ENCODE peak calls at places on chromosomes 16 and 17, in five cellular contexts. Y is uterus, U is prostate gland, R is breast epithelium, H is transverse colon. E is an unnamed sample. For H3K4me1, the result is how much of the 10 kb centered on the place peaks cover.

GRCh38 chr16:12320298-12320706 is 343.8 kb downstream of the SNX29 start:
- DNase-seq in U (no peak), Y (no peak), H (no peak), R (no peak), E (no peak)

GRCh38 chr17:39045948-39046679 is 78.9 kb upstream of the FBXO47 start:
- DNase-seq in H (no peak), U (no peak), Y (no peak), R (no peak), E (no peak)

GRCh38 chr17:17151962-17152361 is 54.2 kb downstream of the PLD6 start:
- DNase-seq in U (peak), R (peak), H (peak), Y (peak), E (no peak)

GRCh38 chr17:7479389-7480192 is at the start of gene ZBTB4:
- DNase-seq in H (peak), U (peak), R (no peak), Y (peak), E (no peak)

GRCh38 chr16:6913535-6913934 is 419.1 kb upstream of the RBFOX1 start:
- DNase-seq in H (no peak), U (no peak), Y (no peak), R (no peak), E (no peak)

GRCh38 chr17:2593846-2594656 is 597 bp downstream of the PAFAH1B1 start:
- DNase-seq in H (peak), R (peak), U (peak), Y (peak), E (peak)

GRCh38 chr16:86575754-86576557 is 2.4 kb upstream of the FOXL1 start:
- DNase-seq in R (no peak), H (peak), U (no peak), Y (peak), E (no peak)

GRCh38 chr16:35605921-35606320 is 2146.5 kb downstream of the TP53TG3F start:
- DNase-seq in U (no peak), Y (no peak), H (no peak), R (no peak), E (no peak)

GRCh38 chr16:3889059-3889458 is 8.5 kb upstream of the CREBBP start:
- DNase-seq in H (no peak), U (no peak), Y (no peak), R (no peak), E (no peak)

GRCh38 chr17:78377858-78378224 is 608 bp upstream of the PGS1 start:
- DNase-seq in U (no peak), H (no peak), Y (no peak), R (no peak), E (no peak)

GRCh38 chr17:48055531-48056245 is 7.5 kb downstream of the NFE2L1 start:
- DNase-seq in U (no peak), Y (no peak), R (no peak), H (no peak), E (no peak)

GRCh38 chr16:7423436-7423941 is 90.8 kb downstream of the RBFOX1 start:
- DNase-seq in Y (no peak), R (no peak), U (no peak), H (no peak), E (no peak)

GRCh38 chr17:41060052-41060604 is at the start of gene KRTAP2-3:
- DNase-seq in R (no peak), Y (no peak), H (no peak), U (no peak), E (no peak)

GRCh38 chr17:16282522-16282921 is 65.5 kb downstream of the PIGL start:
- DNase-seq in U (no peak), R (no peak), H (no peak), Y (no peak), E (no peak)

GRCh38 chr17:50198026-50198669 is 3.3 kb downstream of the COL1A1 start:
- DNase-seq in Y (no peak), H (peak), U (peak), R (peak), E (no peak)

GRCh38 chr16:82782715-82783251 is 156.0 kb downstream of the CDH13 start:
- DNase-seq in H (peak), R (no peak), U (peak), Y (peak), E (no peak)

GRCh38 chr16:5505093-5505887 is 407.7 kb upstream of the EEF2KMT start:
- DNase-seq in R (no peak), H (no peak), Y (no peak), U (no peak), E (no peak)

GRCh38 chr17:67376509-67376891 is 581 bp upstream of the PITPNC1 start:
- DNase-seq in Y (no peak), H (peak), R (no peak), U (peak), E (no peak)

GRCh38 chr16:88856122-88856827 is 472 bp downstream of the GALNS start:
- DNase-seq in Y (peak), U (peak), R (no peak), H (peak), E (no peak)

GRCh38 chr16:88855736-88856121 is 1.0 kb downstream of the GALNS start:
- DNase-seq in U (no peak), R (no peak), H (no peak), Y (peak), E (no peak)

GRCh38 chr16:88857728-88858339 is 907 bp downstream of the TRAPPC2L start:
- DNase-seq in R (peak), H (peak), Y (peak), U (peak), E (no peak)

GRCh38 chr16:88855176-88855575 is 1.6 kb downstream of the GALNS start:
- DNase-seq in H (no peak), R (no peak), Y (no peak), U (no peak), E (no peak)

DNA sequence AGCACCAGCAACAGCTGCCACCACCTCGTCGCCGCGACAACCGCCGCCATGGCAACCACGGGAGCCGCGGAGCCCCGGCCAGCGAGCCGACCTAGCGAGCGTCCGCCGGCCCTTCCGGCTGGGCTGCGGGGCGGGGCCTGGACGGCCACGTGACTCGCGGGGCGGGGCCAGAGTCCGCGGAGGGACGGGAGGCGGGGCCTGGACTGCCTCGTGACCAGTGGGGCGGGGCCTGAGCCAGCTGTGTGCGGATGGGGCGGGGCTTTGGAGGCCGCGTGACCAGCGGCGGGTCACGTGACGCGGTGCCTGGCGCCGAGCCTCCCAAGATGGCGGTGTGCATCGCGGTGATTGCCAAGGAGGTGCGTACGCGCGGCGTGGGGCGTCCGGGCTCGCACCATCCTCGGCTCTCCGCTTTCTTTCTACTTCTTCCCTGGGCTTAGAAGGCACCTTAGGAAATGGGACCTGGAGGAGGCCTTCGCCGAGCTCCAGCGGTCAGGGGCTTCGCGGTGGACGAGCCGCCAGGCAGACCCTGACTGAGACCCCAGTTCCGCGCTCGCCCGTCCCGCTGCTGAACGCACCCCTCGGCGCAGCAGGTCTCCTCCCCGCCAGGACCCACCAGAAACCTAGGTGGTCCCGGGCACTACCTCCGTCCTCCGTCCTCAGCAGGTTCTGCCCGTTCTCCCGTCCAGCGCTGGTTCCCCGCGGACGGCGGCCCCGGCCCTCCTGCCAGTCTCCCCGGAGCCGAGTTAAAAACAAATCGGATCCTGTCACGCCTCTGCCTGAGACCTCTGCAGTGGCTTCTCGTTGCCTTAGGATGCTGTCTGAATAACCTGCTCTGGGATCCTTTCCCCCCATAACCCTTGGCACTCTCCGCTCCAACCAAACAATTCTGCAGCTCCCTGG is at the start of the genes GALNS and TRAPPC2L:
- DNase-seq in U (peak), Y (peak), H (peak), R (peak), E (peak)
- H3K4me1 ChIP-seq in U (under half), Y (under half), H (under half), R (under half), E (half or more)

GRCh38 chr16:1533443-1533951 is at the start of gene TMEM204:
- DNase-seq in R (no peak), H (peak), Y (peak), U (no peak), E (no peak)
- TF ChIP-seq POLR2A in R (no peak), H (peak), Y (peak), U (no peak), E (no peak)

DNA sequence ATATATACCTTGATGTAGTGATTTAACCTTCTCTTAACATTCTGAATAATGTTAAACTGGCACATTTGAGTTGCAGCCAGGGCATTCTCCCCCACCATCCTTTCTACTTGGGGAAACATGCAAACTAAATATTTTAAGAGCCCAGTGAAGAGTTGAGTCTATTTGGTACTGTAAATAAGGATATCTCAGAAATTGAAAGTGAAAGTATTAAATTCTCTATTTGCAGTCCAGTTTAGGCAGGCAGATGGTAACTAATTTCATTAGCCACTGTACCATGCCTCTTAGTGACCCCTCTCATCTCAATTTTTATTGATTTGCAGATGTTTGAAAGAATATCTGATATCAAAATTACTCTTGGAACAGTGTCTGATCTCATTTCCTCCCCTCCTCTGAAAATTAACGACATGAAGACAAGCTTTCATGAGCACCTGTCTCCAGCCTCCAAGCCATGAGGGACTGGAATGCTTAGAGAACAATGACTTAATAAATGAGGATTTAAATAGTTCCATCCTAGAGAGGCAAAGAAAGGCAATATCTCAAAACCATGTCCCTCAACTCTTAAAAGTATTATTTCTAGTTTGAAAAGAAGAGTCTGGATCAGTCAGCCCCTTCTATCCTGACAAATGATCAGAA is 137.3 kb downstream of the ANKFN1 start:
- DNase-seq in U (no peak), Y (no peak), H (no peak), R (no peak), E (no peak)
- H3K27ac ChIP-seq in U (no peak), Y (no peak), H (no peak), R (no peak), E (no peak)

GRCh38 chr16:84996365-84996764 is 15.0 kb downstream of the ZDHHC7 start:
- DNase-seq in U (no peak), Y (no peak), R (no peak), H (no peak), E (no peak)
- H3K4me1 ChIP-seq in U (under half), Y (under half), R (under half), H (half or more), E (half or more)

GRCh38 chr17:60749050-60749449 is 71.4 kb downstream of the BCAS3 start:
- DNase-seq in H (no peak), U (no peak), R (no peak), Y (no peak), E (no peak)
- TF ChIP-seq POLR2A in H (no peak), U (no peak), R (no peak), Y (no peak), E (no peak)

GRCh38 chr16:68375801-68376536 is 65.2 kb downstream of the PRMT7 start:
- DNase-seq in Y (no peak), H (no peak), R (no peak), U (no peak), E (no peak)
- H3K27ac ChIP-seq in Y (no peak), H (no peak), R (no peak), U (no peak), E (no peak)

GRCh38 chr17:61396586-61397085 is 3.0 kb upstream of the TBX2 start:
- DNase-seq in U (no peak), R (no peak), H (no peak), Y (no peak), E (no peak)

GRCh38 chr17:61399131-61400057 is at the start of gene TBX2:
- DNase-seq in U (no peak), H (peak), Y (peak), R (no peak), E (no peak)

GRCh38 chr17:61400058-61400785 is 579 bp downstream of the TBX2 start:
- DNase-seq in Y (no peak), H (no peak), U (no peak), R (no peak), E (no peak)

GRCh38 chr17:61397086-61397842 is 2.4 kb upstream of the TBX2 start:
- DNase-seq in R (no peak), Y (no peak), U (no peak), H (no peak), E (no peak)

DNA sequence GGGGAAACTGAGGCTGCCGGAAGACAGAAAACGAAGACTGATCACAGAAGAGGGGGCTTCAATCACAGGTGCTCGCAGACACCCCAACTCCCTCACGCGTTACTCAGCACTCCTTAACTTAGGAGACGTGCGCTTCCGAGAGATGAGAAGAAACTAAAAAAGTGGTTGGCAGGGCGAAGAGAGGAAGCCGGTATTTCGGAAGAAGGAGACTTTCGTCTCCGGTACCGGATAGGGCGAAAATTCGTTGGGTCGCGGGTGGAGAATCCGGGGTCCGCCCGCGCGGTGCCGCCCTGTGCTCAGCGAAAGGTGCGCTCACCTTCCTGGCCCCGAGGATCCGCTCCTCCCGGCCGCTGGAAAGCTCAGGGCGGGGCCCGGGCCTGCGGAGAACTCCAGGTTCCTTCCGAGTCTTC is 917 bp upstream of the TBX2 start:
- DNase-seq in U (no peak), R (no peak), Y (no peak), H (no peak), E (no peak)
- H3K4me1 ChIP-seq in U (under half), R (under half), Y (under half), H (under half), E (half or more)

DNA sequence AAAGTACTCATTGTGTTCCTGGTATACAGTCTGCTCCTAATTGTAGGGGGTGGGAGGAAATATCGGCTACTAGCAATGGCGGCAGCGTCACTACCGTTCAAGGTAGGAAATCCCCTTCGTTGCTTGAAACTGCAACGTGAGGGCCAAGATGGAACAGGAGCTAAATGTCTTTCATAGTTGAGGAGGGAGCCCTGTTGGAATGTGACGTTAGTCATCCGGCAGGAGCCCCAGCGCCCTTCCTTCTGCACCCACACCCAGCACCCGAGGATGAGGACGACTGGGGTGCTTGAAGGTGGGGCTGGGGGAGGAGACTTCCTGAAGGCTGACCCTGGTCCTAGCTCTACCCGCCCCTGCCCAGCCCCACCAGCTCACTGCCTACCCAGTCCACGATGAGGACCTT is 11.7 kb downstream of the G6PC3 start:
- DNase-seq in H (no peak), U (no peak), Y (no peak), R (no peak), E (no peak)
- TF ChIP-seq POLR2A in H (no peak), U (no peak), Y (no peak), R (no peak), E (no peak)

E was measured in esophagus squamous epithelium.